ENCODE peak calls at places on chromosomes 5 and 9, in seven cellular contexts. One of them, this sample, is unnamed.

GRCh38 chr9:126301985-126302603 is 24.5 kb upstream of the MVB12B start:
- DNase-seq in WERI-Rb-1: peak
- DNase-seq in fibroblast of pulmonary artery: peak
- DNase-seq in fibroblast of lung: peak
- DNase-seq in kidney epithelial cell: no peak
- DNase-seq in hepatocyte: peak
- DNase-seq in thoracic aorta: no peak
- DNase-seq in this sample: no peak

GRCh38 chr5:17123010-17123409 is 94.4 kb upstream of the BASP1 start:
- DNase-seq in fibroblast of lung: no peak
- DNase-seq in kidney epithelial cell: no peak
- DNase-seq in fibroblast of pulmonary artery: peak
- DNase-seq in hepatocyte: no peak
- DNase-seq in thoracic aorta: no peak
- DNase-seq in WERI-Rb-1: peak
- DNase-seq in this sample: no peak

GRCh38 chr9:29740518-29740917 is 2167.2 kb upstream of the C9orf72 start:
- DNase-seq in hepatocyte: no peak
- DNase-seq in kidney epithelial cell: no peak
- DNase-seq in fibroblast of lung: no peak
- DNase-seq in thoracic aorta: no peak
- DNase-seq in WERI-Rb-1: no peak
- DNase-seq in fibroblast of pulmonary artery: peak
- DNase-seq in this sample: no peak

GRCh38 chr9:135081264-135081660 is 6.2 kb upstream of the OLFM1 start:
- DNase-seq in kidney epithelial cell: no peak
- DNase-seq in thoracic aorta: no peak
- DNase-seq in WERI-Rb-1: no peak
- DNase-seq in hepatocyte: no peak
- DNase-seq in fibroblast of lung: no peak
- DNase-seq in fibroblast of pulmonary artery: no peak
- DNase-seq in this sample: no peak

GRCh38 chr9:6938447-6938846 is 180.7 kb downstream of the KDM4C start:
- DNase-seq in hepatocyte: no peak
- DNase-seq in fibroblast of lung: peak
- DNase-seq in WERI-Rb-1: no peak
- DNase-seq in fibroblast of pulmonary artery: peak
- DNase-seq in kidney epithelial cell: peak
- DNase-seq in thoracic aorta: no peak
- DNase-seq in this sample: no peak

GRCh38 chr5:127229185-127229889 is 61.3 kb upstream of the MEGF10 start:
- DNase-seq in fibroblast of lung: peak
- DNase-seq in thoracic aorta: peak
- DNase-seq in fibroblast of pulmonary artery: peak
- DNase-seq in kidney epithelial cell: no peak
- DNase-seq in hepatocyte: peak
- DNase-seq in WERI-Rb-1: no peak
- DNase-seq in this sample: no peak

GRCh38 chr9:33450747-33451146 is 3.4 kb upstream of the AQP3 start:
- DNase-seq in WERI-Rb-1: no peak
- DNase-seq in fibroblast of pulmonary artery: no peak
- DNase-seq in fibroblast of lung: no peak
- DNase-seq in kidney epithelial cell: no peak
- DNase-seq in thoracic aorta: no peak
- DNase-seq in hepatocyte: no peak
- DNase-seq in this sample: no peak

GRCh38 chr5:65721050-65721774 is 697 bp downstream of the SGTB start:
- DNase-seq in kidney epithelial cell: no peak
- DNase-seq in WERI-Rb-1: peak
- DNase-seq in fibroblast of lung: peak
- DNase-seq in fibroblast of pulmonary artery: peak
- DNase-seq in thoracic aorta: peak
- DNase-seq in hepatocyte: peak
- DNase-seq in this sample: peak

GRCh38 chr5:38724301-38725030 is 121.3 kb upstream of the OSMR start:
- DNase-seq in kidney epithelial cell: no peak
- DNase-seq in fibroblast of pulmonary artery: no peak
- DNase-seq in hepatocyte: no peak
- DNase-seq in thoracic aorta: no peak
- DNase-seq in fibroblast of lung: peak
- DNase-seq in WERI-Rb-1: no peak
- DNase-seq in this sample: no peak

GRCh38 chr5:8844206-8844605 is 701.7 kb downstream of the SEMA5A start:
- DNase-seq in kidney epithelial cell: no peak
- DNase-seq in fibroblast of pulmonary artery: no peak
- DNase-seq in WERI-Rb-1: no peak
- DNase-seq in hepatocyte: no peak
- DNase-seq in fibroblast of lung: no peak
- DNase-seq in thoracic aorta: no peak
- DNase-seq in this sample: no peak

GRCh38 chr9:106755727-106756126 is 107.2 kb upstream of the ZNF462 start:
- DNase-seq in hepatocyte: peak
- DNase-seq in thoracic aorta: no peak
- DNase-seq in fibroblast of pulmonary artery: no peak
- DNase-seq in fibroblast of lung: no peak
- DNase-seq in WERI-Rb-1: no peak
- DNase-seq in kidney epithelial cell: no peak
- DNase-seq in this sample: no peak

GRCh38 chr5:6495433-6496206 is 47.0 kb downstream of the UBE2QL1 start:
- DNase-seq in fibroblast of lung: no peak
- DNase-seq in WERI-Rb-1: no peak
- DNase-seq in fibroblast of pulmonary artery: no peak
- DNase-seq in kidney epithelial cell: no peak
- DNase-seq in hepatocyte: no peak
- DNase-seq in thoracic aorta: no peak
- DNase-seq in this sample: no peak

GRCh38 chr5:178360231-178360925 is 127.8 kb upstream of the PHYKPL start:
- DNase-seq in WERI-Rb-1: no peak
- DNase-seq in fibroblast of lung: no peak
- DNase-seq in hepatocyte: no peak
- DNase-seq in kidney epithelial cell: no peak
- DNase-seq in thoracic aorta: no peak
- DNase-seq in fibroblast of pulmonary artery: no peak
- DNase-seq in this sample: no peak

GRCh38 chr9:27160636-27161035 is 51.6 kb downstream of the TEK start:
- DNase-seq in fibroblast of lung: no peak
- DNase-seq in kidney epithelial cell: no peak
- DNase-seq in fibroblast of pulmonary artery: no peak
- DNase-seq in thoracic aorta: no peak
- DNase-seq in hepatocyte: no peak
- DNase-seq in WERI-Rb-1: no peak
- DNase-seq in this sample: no peak

GRCh38 chr9:122814545-122814944 is 13.8 kb downstream of the PDCL start:
- DNase-seq in hepatocyte: no peak
- DNase-seq in WERI-Rb-1: no peak
- DNase-seq in fibroblast of pulmonary artery: no peak
- DNase-seq in fibroblast of lung: no peak
- DNase-seq in kidney epithelial cell: no peak
- DNase-seq in thoracic aorta: no peak
- DNase-seq in this sample: no peak

GRCh38 chr9:32942755-32943460 is 58.5 kb downstream of the APTX start:
- DNase-seq in kidney epithelial cell: no peak
- DNase-seq in fibroblast of lung: no peak
- DNase-seq in WERI-Rb-1: no peak
- DNase-seq in hepatocyte: no peak
- DNase-seq in fibroblast of pulmonary artery: no peak
- DNase-seq in thoracic aorta: no peak
- DNase-seq in this sample: no peak

GRCh38 chr9:22244141-22245011 is 202.2 kb upstream of the DMRTA1 start:
- DNase-seq in WERI-Rb-1: peak
- DNase-seq in thoracic aorta: no peak
- DNase-seq in kidney epithelial cell: no peak
- DNase-seq in fibroblast of pulmonary artery: peak
- DNase-seq in hepatocyte: peak
- DNase-seq in fibroblast of lung: peak
- DNase-seq in this sample: no peak
- TF ChIP-seq CTCF in WERI-Rb-1: peak
- TF ChIP-seq CTCF in thoracic aorta: peak
- TF ChIP-seq CTCF in kidney epithelial cell: peak
- TF ChIP-seq CTCF in fibroblast of pulmonary artery: peak
- TF ChIP-seq CTCF in hepatocyte: peak
- TF ChIP-seq CTCF in fibroblast of lung: peak
- TF ChIP-seq CTCF in this sample: no peak

DNA sequence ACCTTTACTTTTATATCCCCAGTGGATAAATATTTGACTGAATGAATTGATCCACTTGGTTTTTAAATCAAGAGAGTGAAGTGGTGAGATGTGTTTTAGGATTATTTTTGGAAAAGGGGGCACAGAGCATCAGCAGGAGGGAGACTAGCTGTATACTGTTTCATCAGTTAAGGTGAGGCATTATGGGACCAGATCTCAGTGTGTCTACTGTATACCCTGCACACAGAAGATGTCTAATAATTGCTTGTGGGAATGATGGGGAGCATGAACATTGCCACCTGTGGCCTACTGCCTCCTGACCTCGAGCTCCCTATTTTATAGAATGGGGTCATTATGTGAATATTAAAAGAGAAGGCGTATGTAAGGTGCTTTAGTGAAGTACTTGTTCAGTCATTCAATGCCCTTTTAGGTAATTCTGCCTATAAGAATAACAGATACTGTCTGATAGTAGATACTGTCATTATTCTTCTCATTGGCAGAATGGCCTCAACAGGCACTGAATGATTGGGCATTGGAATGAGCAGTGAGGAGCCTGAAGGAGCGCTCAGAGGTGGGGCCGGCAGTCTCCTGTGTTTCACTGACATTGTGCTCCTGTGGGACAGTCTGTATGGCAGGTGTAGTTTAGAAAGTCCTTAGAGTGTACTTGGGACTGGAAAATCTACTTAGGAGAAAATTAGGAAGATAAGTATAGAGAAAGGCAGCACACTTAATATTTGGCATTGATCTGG is 47.4 kb upstream of the FAM120AOS start:
- DNase-seq in thoracic aorta: no peak
- DNase-seq in fibroblast of pulmonary artery: no peak
- DNase-seq in kidney epithelial cell: no peak
- DNase-seq in fibroblast of lung: no peak
- DNase-seq in hepatocyte: no peak
- DNase-seq in WERI-Rb-1: no peak
- DNase-seq in this sample: no peak
- TF ChIP-seq CTCF in thoracic aorta: no peak
- TF ChIP-seq CTCF in fibroblast of pulmonary artery: no peak
- TF ChIP-seq CTCF in kidney epithelial cell: no peak
- TF ChIP-seq CTCF in fibroblast of lung: no peak
- TF ChIP-seq CTCF in hepatocyte: no peak
- TF ChIP-seq CTCF in WERI-Rb-1: no peak
- TF ChIP-seq CTCF in this sample: no peak

GRCh38 chr9:89352451-89352850 is 34.2 kb downstream of the SECISBP2 start:
- DNase-seq in fibroblast of lung: no peak
- DNase-seq in kidney epithelial cell: no peak
- DNase-seq in thoracic aorta: no peak
- DNase-seq in fibroblast of pulmonary artery: no peak
- DNase-seq in WERI-Rb-1: no peak
- DNase-seq in hepatocyte: no peak
- DNase-seq in this sample: no peak

GRCh38 chr9:89352874-89353649 is 34.8 kb downstream of the SECISBP2 start:
- DNase-seq in fibroblast of lung: no peak
- DNase-seq in thoracic aorta: no peak
- DNase-seq in kidney epithelial cell: no peak
- DNase-seq in WERI-Rb-1: no peak
- DNase-seq in fibroblast of pulmonary artery: no peak
- DNase-seq in hepatocyte: no peak
- DNase-seq in this sample: no peak

GRCh38 chr9:89354471-89354870 is 36.2 kb downstream of the SECISBP2 start:
- DNase-seq in thoracic aorta: no peak
- DNase-seq in fibroblast of pulmonary artery: no peak
- DNase-seq in fibroblast of lung: no peak
- DNase-seq in kidney epithelial cell: no peak
- DNase-seq in hepatocyte: no peak
- DNase-seq in WERI-Rb-1: no peak
- DNase-seq in this sample: no peak

GRCh38 chr9:89351584-89351983 is 33.3 kb downstream of the SECISBP2 start:
- DNase-seq in hepatocyte: no peak
- DNase-seq in fibroblast of lung: no peak
- DNase-seq in WERI-Rb-1: no peak
- DNase-seq in thoracic aorta: no peak
- DNase-seq in kidney epithelial cell: no peak
- DNase-seq in fibroblast of pulmonary artery: no peak
- DNase-seq in this sample: no peak

DNA sequence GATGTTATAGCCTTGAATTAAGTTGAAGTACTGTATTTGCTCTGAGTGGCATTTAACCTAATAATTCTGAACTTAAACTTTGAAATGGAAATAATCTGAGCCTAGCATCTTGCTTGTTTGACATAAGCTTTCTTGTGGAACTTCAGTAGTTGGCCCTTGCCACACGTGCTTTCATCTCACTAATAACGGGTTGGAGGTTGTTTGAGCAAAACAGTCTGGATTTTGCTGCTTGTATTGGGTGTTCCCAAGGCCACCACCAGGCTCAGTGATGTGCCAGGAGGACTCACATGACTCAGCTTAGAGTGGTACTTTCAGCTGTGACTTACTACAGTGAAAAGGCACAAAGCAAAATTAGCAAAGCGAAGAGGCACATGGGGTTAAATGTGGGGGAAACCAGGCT is 35.7 kb downstream of the SECISBP2 start:
- DNase-seq in fibroblast of lung: no peak
- DNase-seq in fibroblast of pulmonary artery: no peak
- DNase-seq in WERI-Rb-1: no peak
- DNase-seq in hepatocyte: no peak
- DNase-seq in kidney epithelial cell: no peak
- DNase-seq in thoracic aorta: no peak
- DNase-seq in this sample: no peak
- TF ChIP-seq CTCF in fibroblast of lung: no peak
- TF ChIP-seq CTCF in fibroblast of pulmonary artery: no peak
- TF ChIP-seq CTCF in WERI-Rb-1: no peak
- TF ChIP-seq CTCF in hepatocyte: no peak
- TF ChIP-seq CTCF in kidney epithelial cell: no peak
- TF ChIP-seq CTCF in thoracic aorta: no peak
- TF ChIP-seq CTCF in this sample: no peak

DNA sequence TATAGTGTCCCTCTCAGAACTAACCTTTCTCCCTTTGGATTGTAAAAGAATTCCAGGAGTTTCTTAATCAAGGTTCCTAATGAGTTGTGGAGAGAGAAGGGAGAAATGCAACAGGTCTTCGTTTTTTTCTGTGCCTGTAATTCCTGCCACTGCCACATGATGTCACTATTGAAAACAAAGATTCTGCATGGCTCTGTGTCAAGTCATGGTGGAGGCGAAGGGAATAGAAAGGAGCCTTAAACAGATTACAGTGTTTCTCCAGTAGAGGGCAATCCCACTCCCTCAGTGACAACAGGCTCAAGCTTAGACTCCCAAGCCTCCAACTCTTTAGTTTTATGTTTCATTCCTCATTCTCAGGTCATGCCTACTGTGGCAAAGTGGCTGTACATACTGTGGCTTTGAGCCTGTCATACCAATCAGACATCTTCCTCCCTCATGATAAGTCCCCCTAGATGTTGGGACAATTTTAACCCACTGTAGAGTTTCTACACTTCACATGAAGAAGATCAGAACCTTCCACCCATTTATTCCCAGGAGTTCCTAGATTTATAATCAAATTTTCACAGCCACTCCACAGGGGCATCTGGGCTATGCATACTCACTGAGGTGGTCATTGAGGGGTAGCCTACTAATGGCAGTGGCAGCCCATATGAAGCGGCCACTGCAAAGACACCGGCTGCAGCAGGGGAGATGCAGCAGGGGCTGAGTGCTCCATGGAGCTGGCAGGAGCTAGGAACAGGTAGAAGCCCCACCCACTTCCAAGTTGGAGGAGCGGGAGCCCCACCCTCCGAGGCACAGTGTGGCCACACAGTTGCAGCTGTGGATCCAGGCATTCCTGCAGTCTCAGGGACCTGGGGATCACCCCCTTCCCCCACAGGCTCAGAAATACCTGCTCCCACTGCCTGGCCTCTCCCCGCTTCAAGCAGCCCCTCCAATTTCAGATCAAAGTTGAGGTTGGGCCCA is 97.4 kb upstream of the TRIM32 start:
- DNase-seq in fibroblast of pulmonary artery: peak
- DNase-seq in kidney epithelial cell: no peak
- DNase-seq in fibroblast of lung: peak
- DNase-seq in WERI-Rb-1: peak
- DNase-seq in thoracic aorta: no peak
- DNase-seq in hepatocyte: peak
- DNase-seq in this sample: no peak
- TF ChIP-seq CTCF in fibroblast of pulmonary artery: peak
- TF ChIP-seq CTCF in kidney epithelial cell: peak
- TF ChIP-seq CTCF in fibroblast of lung: peak
- TF ChIP-seq CTCF in WERI-Rb-1: peak
- TF ChIP-seq CTCF in thoracic aorta: peak
- TF ChIP-seq CTCF in hepatocyte: peak
- TF ChIP-seq CTCF in this sample: no peak